ENCODE peak calls at places on chromosomes 12 and 14, in five cellular contexts. X, C, Y, D and L are unnamed samples.

GRCh38 chr12:2288001-2288400 is 235.2 kb downstream of the CACNA1C start:
- DNase-seq in X (no peak), C (no peak), Y (no peak), D (peak; percentile 58), L (no peak)

GRCh38 chr12:96237465-96238077 is 43.4 kb downstream of the ELK3 start:
- DNase-seq in X (peak; percentile 31), C (peak; percentile 80), Y (no peak), D (peak; percentile 94), L (peak; percentile 93)

GRCh38 chr12:53695148-53696138 is 19.6 kb upstream of the ATP5MC2 start:
- DNase-seq in X (no peak), C (peak; percentile 77), Y (peak; percentile 59), D (peak; percentile 84), L (peak; percentile 61)

GRCh38 chr12:48980389-48980952 is 2.3 kb downstream of the WNT1 start:
- DNase-seq in X (no peak), C (no peak), Y (no peak), D (peak; percentile 37), L (no peak)

GRCh38 chr14:86363047-86363446 is 833.1 kb downstream of the FLRT2 start:
- DNase-seq in X (no peak), C (no peak), Y (no peak), D (no peak), L (no peak)

GRCh38 chr14:22819191-22819988 is 4.2 kb upstream of the SLC7A7 start:
- DNase-seq in X (no peak), C (peak; percentile 77), Y (no peak), D (peak; percentile 54), L (peak; percentile 86)

GRCh38 chr12:7937867-7938506 is 2.0 kb upstream of the SLC2A3 start:
- DNase-seq in X (no peak), C (no peak), Y (no peak), D (peak; percentile 51), L (peak; percentile 70)

GRCh38 chr12:55068416-55069010 is 48.7 kb downstream of the NEUROD4 start:
- DNase-seq in X (no peak), C (peak; percentile 69), Y (peak; percentile 73), D (peak; percentile 71), L (peak; percentile 75)

GRCh38 chr12:55624056-55624455 is 12.6 kb upstream of the OR10P1 start:
- DNase-seq in X (no peak), C (no peak), Y (no peak), D (peak; percentile 21), L (no peak)

GRCh38 chr14:61569783-61570182 is 125.5 kb upstream of the HIF1A start:
- DNase-seq in X (no peak), C (no peak), Y (no peak), D (peak; percentile 88), L (peak; percentile 73)

GRCh38 chr12:52873832-52874572 is 25.2 kb upstream of the KRT78 start:
- DNase-seq in X (peak; percentile 28), C (peak; percentile 99), Y (no peak), D (peak; percentile 97), L (peak; percentile 76)

GRCh38 chr12:111406474-111407370 is 999 bp downstream of the SH2B3 start:
- DNase-seq in X (peak; percentile 51), C (no peak), Y (no peak), D (no peak), L (no peak)

GRCh38 chr14:60343571-60344071 is 94.6 kb downstream of the PPM1A start:
- DNase-seq in X (no peak), C (no peak), Y (no peak), D (no peak), L (no peak)

GRCh38 chr14:91288876-91289275 is 44.4 kb upstream of the GPR68 start:
- DNase-seq in X (no peak), C (no peak), Y (no peak), D (no peak), L (no peak)

GRCh38 chr14:26598081-26598671 is 343 bp upstream of the NOVA1 start:
- DNase-seq in X (no peak), C (peak; percentile 65), Y (peak; percentile 98), D (no peak), L (peak; percentile 20)

GRCh38 chr12:93245543-93245942 is 132.2 kb upstream of the NUDT4 start:
- DNase-seq in X (no peak), C (no peak), Y (no peak), D (no peak), L (no peak)

GRCh38 chr14:23571701-23572523 is 4.3 kb upstream of the AP1G2 start:
- DNase-seq in X (no peak), C (no peak), Y (no peak), D (no peak), L (no peak)

GRCh38 chr12:1911598-1912575 is 6.6 kb downstream of the CACNA2D4 start:
- DNase-seq in X (no peak), C (peak; percentile 5), Y (no peak), D (no peak), L (no peak)

GRCh38 chr12:68119250-68119649 is 40.3 kb downstream of the IFNG start:
- DNase-seq in X (no peak), C (no peak), Y (no peak), D (no peak), L (no peak)

GRCh38 chr14:69153848-69154208 is 909 bp upstream of the DCAF5 start:
- DNase-seq in X (no peak), C (peak; percentile 25), Y (no peak), D (peak; percentile 52), L (peak; percentile 50)

GRCh38 chr12:50986961-50987737 is 34.8 kb downstream of the HIGD1C start:
- DNase-seq in X (no peak), C (peak; percentile 56), Y (peak; percentile 9), D (peak; percentile 65), L (peak; percentile 86)

GRCh38 chr14:79197516-79197915 is 1013.8 kb downstream of the DIO2 start:
- DNase-seq in X (no peak), C (no peak), Y (no peak), D (no peak), L (no peak)

GRCh38 chr12:31778687-31779086 is 49.9 kb upstream of the AMN1 start:
- DNase-seq in X (no peak), C (no peak), Y (no peak), D (no peak), L (no peak)

GRCh38 chr12:47903151-47903611 is 1.6 kb downstream of the VDR start:
- DNase-seq in X (no peak), C (peak; percentile 73), Y (no peak), D (peak; percentile 61), L (peak; percentile 32)

GRCh38 chr12:19652391-19652790 is 213.1 kb downstream of the AEBP2 start:
- DNase-seq in X (no peak), C (no peak), Y (no peak), D (no peak), L (no peak)

GRCh38 chr12:111368291-111368683 is 608 bp downstream of the PHETA1 start:
- DNase-seq in X (no peak), C (peak; percentile 48), Y (peak; percentile 6), D (no peak), L (peak; percentile 12)

GRCh38 chr14:77004711-77005460 is 23.6 kb downstream of the IRF2BPL start:
- DNase-seq in X (no peak), C (no peak), Y (no peak), D (peak; percentile 35), L (no peak)

GRCh38 chr12:121803861-121804416 is at the start of gene SETD1B:
- DNase-seq in X (no peak), C (no peak), Y (no peak), D (peak; percentile 72), L (peak; percentile 66)

GRCh38 chr12:93447555-93448265 is 6.0 kb upstream of the UBE2N start:
- DNase-seq in X (no peak), C (no peak), Y (no peak), D (no peak), L (no peak)

GRCh38 chr12:39003541-39004160 is 98.3 kb upstream of the CPNE8 start:
- DNase-seq in X (no peak), C (no peak), Y (no peak), D (no peak), L (no peak)

GRCh38 chr12:3137268-3137761 is 60.1 kb downstream of the TSPAN9 start:
- DNase-seq in X (no peak), C (peak; percentile 64), Y (no peak), D (peak; percentile 54), L (peak; percentile 76)

GRCh38 chr14:24233538-24233866 is 773 bp downstream of the GMPR2 start:
- DNase-seq in X (no peak), C (no peak), Y (no peak), D (no peak), L (peak; percentile 36)

GRCh38 chr12:20368653-20369163 is 371 bp downstream of the PDE3A start:
- DNase-seq in X (no peak), C (peak; percentile 39), Y (peak; percentile 67), D (peak; percentile 18), L (peak; percentile 54)

GRCh38 chr12:7327913-7328312 is 24.0 kb downstream of the ACSM4 start:
- DNase-seq in X (no peak), C (no peak), Y (no peak), D (peak; percentile 40), L (no peak)

GRCh38 chr12:49624919-49625577 is 1.7 kb downstream of the PRPF40B start:
- DNase-seq in X (no peak), C (no peak), Y (no peak), D (peak; percentile 73), L (peak; percentile 37)